ENCODE peak calls at places on chromosomes 16 and 17, in seven cellular contexts. One of them, this sample, is unnamed.

GRCh38 chr16:17657037-17657436 is 186.3 kb upstream of the XYLT1 start:
- DNase-seq in MM.1S: no peak
- DNase-seq in K562: no peak
- DNase-seq in fibroblast of mammary gland: no peak
- DNase-seq in mammary epithelial cell: no peak
- DNase-seq in adrenal gland: no peak
- DNase-seq in left lung: no peak
- DNase-seq in this sample: no peak

GRCh38 chr17:68776451-68776850 is 175.3 kb upstream of the FAM20A start:
- DNase-seq in MM.1S: no peak
- DNase-seq in K562: no peak
- DNase-seq in fibroblast of mammary gland: peak
- DNase-seq in mammary epithelial cell: no peak
- DNase-seq in adrenal gland: no peak
- DNase-seq in left lung: no peak
- DNase-seq in this sample: no peak

GRCh38 chr17:82848022-82848592 is 8.3 kb upstream of the ZNF750 start:
- DNase-seq in left lung: peak
- DNase-seq in MM.1S: no peak
- DNase-seq in mammary epithelial cell: peak
- DNase-seq in adrenal gland: no peak
- DNase-seq in fibroblast of mammary gland: peak
- DNase-seq in K562: no peak
- DNase-seq in this sample: peak

GRCh38 chr16:61820398-61820797 is 215.8 kb downstream of the CDH8 start:
- DNase-seq in left lung: no peak
- DNase-seq in mammary epithelial cell: peak
- DNase-seq in fibroblast of mammary gland: no peak
- DNase-seq in K562: no peak
- DNase-seq in MM.1S: peak
- DNase-seq in adrenal gland: no peak
- DNase-seq in this sample: no peak

GRCh38 chr16:55146939-55147338 is 177.1 kb upstream of the IRX6 start:
- DNase-seq in left lung: no peak
- DNase-seq in adrenal gland: no peak
- DNase-seq in K562: no peak
- DNase-seq in fibroblast of mammary gland: no peak
- DNase-seq in MM.1S: no peak
- DNase-seq in mammary epithelial cell: no peak
- DNase-seq in this sample: no peak

GRCh38 chr16:57681950-57682728 is 12.5 kb upstream of the DRC7 start:
- DNase-seq in mammary epithelial cell: no peak
- DNase-seq in K562: no peak
- DNase-seq in adrenal gland: no peak
- DNase-seq in fibroblast of mammary gland: no peak
- DNase-seq in left lung: no peak
- DNase-seq in MM.1S: no peak
- DNase-seq in this sample: no peak

GRCh38 chr17:77790143-77790829 is 168.2 kb upstream of the TNRC6C start:
- DNase-seq in K562: no peak
- DNase-seq in MM.1S: no peak
- DNase-seq in left lung: no peak
- DNase-seq in mammary epithelial cell: no peak
- DNase-seq in fibroblast of mammary gland: no peak
- DNase-seq in adrenal gland: no peak
- DNase-seq in this sample: no peak

GRCh38 chr16:84737658-84738057 is 37.9 kb downstream of the USP10 start:
- DNase-seq in left lung: peak
- DNase-seq in mammary epithelial cell: no peak
- DNase-seq in K562: no peak
- DNase-seq in fibroblast of mammary gland: no peak
- DNase-seq in adrenal gland: no peak
- DNase-seq in MM.1S: no peak
- DNase-seq in this sample: no peak

GRCh38 chr17:71987634-71988033 is 133.2 kb upstream of the SOX9 start:
- DNase-seq in K562: no peak
- DNase-seq in left lung: no peak
- DNase-seq in fibroblast of mammary gland: peak
- DNase-seq in MM.1S: peak
- DNase-seq in mammary epithelial cell: peak
- DNase-seq in adrenal gland: no peak
- DNase-seq in this sample: no peak

GRCh38 chr16:69236319-69236718 is 49.4 kb downstream of the SNTB2 start:
- DNase-seq in mammary epithelial cell: no peak
- DNase-seq in K562: no peak
- DNase-seq in adrenal gland: no peak
- DNase-seq in left lung: no peak
- DNase-seq in MM.1S: no peak
- DNase-seq in fibroblast of mammary gland: no peak
- DNase-seq in this sample: no peak

GRCh38 chr17:16989230-16989952 is 17.5 kb upstream of the TNFRSF13B start:
- DNase-seq in K562: no peak
- DNase-seq in left lung: no peak
- DNase-seq in adrenal gland: no peak
- DNase-seq in fibroblast of mammary gland: no peak
- DNase-seq in mammary epithelial cell: no peak
- DNase-seq in MM.1S: peak
- DNase-seq in this sample: peak

GRCh38 chr16:30183236-30183960 is at the start of gene CORO1A:
- DNase-seq in mammary epithelial cell: peak
- DNase-seq in K562: peak
- DNase-seq in left lung: peak
- DNase-seq in adrenal gland: peak
- DNase-seq in MM.1S: peak
- DNase-seq in fibroblast of mammary gland: peak
- DNase-seq in this sample: peak

GRCh38 chr17:62919388-62919787 is 46.6 kb upstream of the TANC2 start:
- DNase-seq in adrenal gland: no peak
- DNase-seq in MM.1S: no peak
- DNase-seq in left lung: no peak
- DNase-seq in mammary epithelial cell: peak
- DNase-seq in K562: peak
- DNase-seq in fibroblast of mammary gland: peak
- DNase-seq in this sample: no peak

GRCh38 chr16:59604331-59604730 is 870.2 kb upstream of the GOT2 start:
- DNase-seq in mammary epithelial cell: peak
- DNase-seq in fibroblast of mammary gland: peak
- DNase-seq in K562: no peak
- DNase-seq in left lung: no peak
- DNase-seq in adrenal gland: no peak
- DNase-seq in MM.1S: no peak
- DNase-seq in this sample: no peak

GRCh38 chr17:48059125-48059668 is 11.0 kb downstream of the NFE2L1 start:
- DNase-seq in adrenal gland: no peak
- DNase-seq in left lung: no peak
- DNase-seq in MM.1S: no peak
- DNase-seq in mammary epithelial cell: no peak
- DNase-seq in K562: no peak
- DNase-seq in fibroblast of mammary gland: no peak
- DNase-seq in this sample: no peak

GRCh38 chr17:45381001-45381400 is 51.7 kb downstream of the ARHGAP27 start:
- DNase-seq in adrenal gland: no peak
- DNase-seq in MM.1S: peak
- DNase-seq in K562: no peak
- DNase-seq in left lung: peak
- DNase-seq in fibroblast of mammary gland: no peak
- DNase-seq in mammary epithelial cell: no peak
- DNase-seq in this sample: no peak

GRCh38 chr17:9973689-9974459 is 68.8 kb upstream of the RCVRN start:
- DNase-seq in left lung: no peak
- DNase-seq in K562: no peak
- DNase-seq in MM.1S: no peak
- DNase-seq in adrenal gland: no peak
- DNase-seq in mammary epithelial cell: no peak
- DNase-seq in fibroblast of mammary gland: no peak
- DNase-seq in this sample: no peak

GRCh38 chr16:24009060-24009459 is 173.3 kb downstream of the PRKCB start:
- DNase-seq in left lung: no peak
- DNase-seq in adrenal gland: no peak
- DNase-seq in K562: no peak
- DNase-seq in mammary epithelial cell: no peak
- DNase-seq in MM.1S: no peak
- DNase-seq in fibroblast of mammary gland: no peak
- DNase-seq in this sample: no peak

GRCh38 chr17:21375757-21376584 is at the start of gene KCNJ12:
- DNase-seq in left lung: no peak
- DNase-seq in K562: no peak
- DNase-seq in fibroblast of mammary gland: no peak
- DNase-seq in mammary epithelial cell: peak
- DNase-seq in MM.1S: no peak
- DNase-seq in adrenal gland: no peak
- DNase-seq in this sample: no peak

GRCh38 chr16:73028721-73029361 is 19.1 kb downstream of the ZFHX3 start:
- DNase-seq in adrenal gland: no peak
- DNase-seq in fibroblast of mammary gland: no peak
- DNase-seq in MM.1S: no peak
- DNase-seq in left lung: no peak
- DNase-seq in K562: no peak
- DNase-seq in mammary epithelial cell: peak
- DNase-seq in this sample: no peak

GRCh38 chr17:42193216-42194132 is 820 bp downstream of the GHDC start:
- DNase-seq in left lung: no peak
- DNase-seq in adrenal gland: peak
- DNase-seq in MM.1S: no peak
- DNase-seq in fibroblast of mammary gland: no peak
- DNase-seq in mammary epithelial cell: no peak
- DNase-seq in K562: no peak
- DNase-seq in this sample: no peak
- H3K4me3 ChIP-seq in left lung: peak
- H3K4me3 ChIP-seq in adrenal gland: no peak
- H3K4me3 ChIP-seq in MM.1S: peak
- H3K4me3 ChIP-seq in fibroblast of mammary gland: peak
- H3K4me3 ChIP-seq in mammary epithelial cell: peak
- H3K4me3 ChIP-seq in K562: peak
- H3K4me3 ChIP-seq in this sample: peak

DNA sequence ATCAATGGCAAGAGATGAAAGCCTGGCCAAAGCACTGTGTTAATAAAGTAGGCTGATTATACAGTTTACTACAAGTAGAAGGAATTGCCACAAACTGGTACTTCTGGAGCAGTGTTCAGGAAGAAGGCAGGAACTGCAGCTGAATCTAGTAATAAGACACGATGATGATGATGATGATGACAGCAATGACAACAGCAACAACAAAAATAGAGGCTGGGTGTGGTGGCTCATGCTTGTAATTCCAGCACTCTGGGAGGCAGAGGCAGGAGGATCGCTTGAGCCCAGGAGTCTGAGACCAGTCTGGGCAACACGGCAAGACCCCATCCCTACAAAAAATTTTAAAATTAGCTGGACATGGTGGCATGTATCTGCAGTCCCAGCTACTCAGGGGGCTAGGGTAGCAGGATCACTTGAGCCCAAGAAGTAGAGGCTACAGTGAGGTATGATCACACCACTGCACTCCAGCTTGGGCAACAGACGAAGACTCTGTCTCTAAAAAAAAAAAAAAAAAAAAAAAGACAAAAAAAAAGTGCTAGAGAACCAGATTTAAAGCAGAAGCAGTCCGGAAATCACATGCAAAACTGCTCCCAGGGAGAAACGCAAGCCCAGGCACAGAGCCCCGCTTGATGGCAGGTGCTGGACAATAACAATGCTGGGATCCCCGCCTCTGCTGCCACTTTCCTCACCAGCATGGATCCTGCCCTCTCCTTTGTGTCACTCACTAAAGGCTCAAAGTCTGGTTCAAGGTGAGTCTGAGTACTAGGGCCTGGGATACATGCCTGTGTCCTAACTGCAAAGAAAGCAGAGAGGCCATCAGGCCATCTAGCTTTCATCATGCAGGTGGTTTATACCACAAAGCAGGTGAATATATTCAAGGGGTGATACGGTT is 44.8 kb downstream of the CPPED1 start:
- DNase-seq in mammary epithelial cell: no peak
- DNase-seq in adrenal gland: no peak
- DNase-seq in left lung: no peak
- DNase-seq in fibroblast of mammary gland: no peak
- DNase-seq in K562: no peak
- DNase-seq in MM.1S: no peak
- DNase-seq in this sample: no peak
- H3K4me3 ChIP-seq in mammary epithelial cell: no peak
- H3K4me3 ChIP-seq in adrenal gland: no peak
- H3K4me3 ChIP-seq in left lung: no peak
- H3K4me3 ChIP-seq in fibroblast of mammary gland: no peak
- H3K4me3 ChIP-seq in K562: no peak
- H3K4me3 ChIP-seq in MM.1S: no peak
- H3K4me3 ChIP-seq in this sample: no peak

DNA sequence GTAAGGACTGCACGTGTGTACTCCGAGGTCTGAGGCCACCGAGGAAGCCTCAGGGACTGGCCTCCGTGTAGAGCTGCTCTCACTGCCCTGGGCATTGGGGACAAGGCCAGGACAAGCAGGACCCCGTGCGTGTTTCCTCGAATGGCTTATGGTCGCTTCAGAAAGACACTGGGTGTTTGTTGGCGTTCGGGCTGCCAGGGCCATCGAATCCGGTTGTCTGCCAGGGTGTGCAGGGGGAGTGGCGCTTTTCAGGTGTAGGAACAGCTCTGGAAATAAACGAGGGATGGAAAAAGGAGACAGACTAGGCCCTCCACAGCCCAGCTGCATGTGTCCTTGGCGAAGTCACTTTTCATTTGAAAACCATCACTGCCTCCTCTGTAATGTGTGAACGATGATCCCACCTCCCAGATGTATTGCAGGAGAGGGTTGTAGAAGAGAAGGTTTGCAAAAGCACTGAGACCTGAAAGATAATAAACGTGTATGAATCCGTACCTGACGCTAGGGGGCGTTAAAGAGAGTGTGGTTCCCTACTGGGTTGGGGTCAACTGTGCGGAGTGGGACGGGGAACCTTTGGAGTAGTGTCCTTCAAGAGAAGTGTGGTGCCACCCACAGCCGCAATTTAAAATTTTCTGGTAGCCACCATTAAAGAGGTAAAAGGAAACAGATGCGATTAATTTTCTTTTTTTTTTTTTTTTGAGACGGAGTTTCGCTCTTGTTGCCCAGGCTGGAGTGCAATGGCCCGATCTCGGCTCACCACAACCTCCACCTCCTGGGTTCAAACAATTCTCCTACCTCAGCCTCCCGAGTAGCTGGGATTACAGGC is 2.1 kb upstream of the ZSCAN10 start:
- DNase-seq in MM.1S: peak
- DNase-seq in K562: peak
- DNase-seq in fibroblast of mammary gland: peak
- DNase-seq in adrenal gland: no peak
- DNase-seq in left lung: no peak
- DNase-seq in mammary epithelial cell: no peak
- DNase-seq in this sample: peak
- H3K4me3 ChIP-seq in MM.1S: no peak
- H3K4me3 ChIP-seq in K562: no peak
- H3K4me3 ChIP-seq in fibroblast of mammary gland: no peak
- H3K4me3 ChIP-seq in adrenal gland: no peak
- H3K4me3 ChIP-seq in left lung: no peak
- H3K4me3 ChIP-seq in mammary epithelial cell: no peak
- H3K4me3 ChIP-seq in this sample: no peak

DNA sequence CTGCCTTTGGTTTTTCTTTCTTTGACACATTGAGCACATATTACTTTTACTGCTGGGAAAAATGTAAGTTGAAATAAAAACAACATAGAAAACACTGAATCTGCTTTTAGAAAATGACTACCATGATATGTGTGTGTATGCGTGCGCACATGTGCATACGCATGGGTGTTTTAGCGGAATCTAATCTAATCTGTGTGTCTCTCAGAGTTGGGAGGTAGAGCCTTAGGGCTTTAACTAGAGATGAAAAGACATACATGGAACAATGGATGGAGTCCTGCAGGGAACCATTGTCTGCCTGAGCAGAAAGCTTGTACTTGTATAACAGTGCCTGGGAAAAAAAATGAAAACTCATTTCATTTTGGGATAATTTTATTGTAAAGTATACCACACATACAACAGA is 12.4 kb downstream of the SLFN5 start:
- DNase-seq in adrenal gland: no peak
- DNase-seq in fibroblast of mammary gland: no peak
- DNase-seq in left lung: no peak
- DNase-seq in K562: no peak
- DNase-seq in mammary epithelial cell: no peak
- DNase-seq in MM.1S: no peak
- DNase-seq in this sample: no peak
- H3K4me3 ChIP-seq in adrenal gland: no peak
- H3K4me3 ChIP-seq in fibroblast of mammary gland: no peak
- H3K4me3 ChIP-seq in left lung: no peak
- H3K4me3 ChIP-seq in K562: no peak
- H3K4me3 ChIP-seq in mammary epithelial cell: no peak
- H3K4me3 ChIP-seq in MM.1S: no peak
- H3K4me3 ChIP-seq in this sample: no peak